ENCODE peak calls at places on chromosomes 4 and X, in five cellular contexts. S, E, Y, Q and J are unnamed samples. For H3K36me3, the result is how much of the 10 kb centered on the place peaks cover.

GRCh38 chr4:147620315-147620714 is 3.1 kb downstream of the TMEM184C start:
- DNase-seq in S (no peak), E (no peak), Y (no peak), Q (no peak), J (no peak)

GRCh38 chr4:78428996-78429395 is 122.6 kb upstream of the ANXA3 start:
- DNase-seq in S (no peak), E (no peak), Y (no peak), Q (no peak), J (no peak)

GRCh38 chr4:174358823-174359222 is 75.1 kb downstream of the CEP44 start:
- DNase-seq in S (no peak), E (no peak), Y (no peak), Q (no peak), J (no peak)

GRCh38 chr4:184399505-184399893 is 74.9 kb downstream of the IRF2 start:
- DNase-seq in S (no peak), E (no peak), Y (no peak), Q (no peak), J (no peak)

GRCh38 chr4:82578935-82579334 is 17.1 kb upstream of the TMEM150C start:
- DNase-seq in S (no peak), E (no peak), Y (no peak), Q (no peak), J (no peak)

GRCh38 chr4:113049421-113050355 is at the start of gene ANK2:
- DNase-seq in S (no peak), E (no peak), Y (no peak), Q (no peak), J (no peak)

GRCh38 chrX:123731258-123731986 is 1.4 kb downstream of the THOC2 start:
- DNase-seq in S (no peak), E (no peak), Y (no peak), Q (no peak), J (no peak)

GRCh38 chrX:115642895-115643530 is 82.0 kb downstream of the PLS3 start:
- DNase-seq in S (no peak), E (peak), Y (no peak), Q (no peak), J (peak)

GRCh38 chr4:99848576-99848975 is 31.9 kb downstream of the DAPP1 start:
- DNase-seq in S (no peak), E (no peak), Y (no peak), Q (no peak), J (no peak)

GRCh38 chrX:33138677-33139249 is 72.6 kb downstream of the DMD start:
- DNase-seq in S (no peak), E (no peak), Y (no peak), Q (peak), J (no peak)

GRCh38 chr4:184472540-184473264 is 1.6 kb downstream of the IRF2 start:
- DNase-seq in S (peak), E (peak), Y (no peak), Q (peak), J (peak)

GRCh38 chr4:40283968-40284367 is 51.2 kb upstream of the CHRNA9 start:
- DNase-seq in S (no peak), E (no peak), Y (no peak), Q (no peak), J (peak)

GRCh38 chr4:106032851-106033286 is 137.6 kb downstream of the NPNT start:
- DNase-seq in S (peak), E (no peak), Y (no peak), Q (peak), J (no peak)

GRCh38 chr4:5142726-5143125 is 91.4 kb downstream of the STK32B start:
- DNase-seq in S (no peak), E (peak), Y (no peak), Q (no peak), J (no peak)

GRCh38 chr4:3462321-3462789 is 751 bp upstream of the DOK7 start:
- DNase-seq in S (no peak), E (no peak), Y (no peak), Q (no peak), J (no peak)

GRCh38 chrX:21975827-21976226 is 35.3 kb downstream of the SMS start:
- DNase-seq in S (no peak), E (no peak), Y (no peak), Q (no peak), J (peak)

GRCh38 chr4:41257257-41257900 is 651 bp downstream of the UCHL1 start:
- DNase-seq in S (peak), E (peak), Y (no peak), Q (peak), J (no peak)

GRCh38 chrX:68931345-68931744 is 102.5 kb downstream of the EFNB1 start:
- DNase-seq in S (peak), E (no peak), Y (no peak), Q (no peak), J (peak)

GRCh38 chrX:48751343-48751742 is 10.2 kb upstream of the GLOD5 start:
- DNase-seq in S (no peak), E (no peak), Y (no peak), Q (no peak), J (no peak)

GRCh38 chrX:1093112-1093511 is 119.3 kb downstream of the CRLF2 start:
- DNase-seq in S (no peak), E (no peak), Y (no peak), Q (no peak), J (no peak)

GRCh38 chr4:147547314-147548056 is 66.6 kb downstream of the EDNRA start:
- DNase-seq in S (no peak), E (no peak), Y (no peak), Q (no peak), J (peak)

GRCh38 chr4:158025131-158025530 is 147.7 kb downstream of the GASK1B start:
- DNase-seq in S (no peak), E (no peak), Y (no peak), Q (no peak), J (no peak)

GRCh38 chrX:5681159-5681558 is 547.5 kb downstream of the NLGN4X start:
- DNase-seq in S (no peak), E (no peak), Y (no peak), Q (no peak), J (no peak)

GRCh38 chrX:13808865-13809264 is 8.0 kb downstream of the GPM6B start:
- DNase-seq in S (no peak), E (no peak), Y (no peak), Q (no peak), J (no peak)

GRCh38 chr4:89099034-89099433 is 12.3 kb upstream of the TIGD2 start:
- DNase-seq in S (no peak), E (no peak), Y (no peak), Q (no peak), J (no peak)

GRCh38 chrX:119427024-119427794 is 28.1 kb downstream of the SLC25A43 start:
- DNase-seq in S (no peak), E (peak), Y (no peak), Q (no peak), J (no peak)

DNA sequence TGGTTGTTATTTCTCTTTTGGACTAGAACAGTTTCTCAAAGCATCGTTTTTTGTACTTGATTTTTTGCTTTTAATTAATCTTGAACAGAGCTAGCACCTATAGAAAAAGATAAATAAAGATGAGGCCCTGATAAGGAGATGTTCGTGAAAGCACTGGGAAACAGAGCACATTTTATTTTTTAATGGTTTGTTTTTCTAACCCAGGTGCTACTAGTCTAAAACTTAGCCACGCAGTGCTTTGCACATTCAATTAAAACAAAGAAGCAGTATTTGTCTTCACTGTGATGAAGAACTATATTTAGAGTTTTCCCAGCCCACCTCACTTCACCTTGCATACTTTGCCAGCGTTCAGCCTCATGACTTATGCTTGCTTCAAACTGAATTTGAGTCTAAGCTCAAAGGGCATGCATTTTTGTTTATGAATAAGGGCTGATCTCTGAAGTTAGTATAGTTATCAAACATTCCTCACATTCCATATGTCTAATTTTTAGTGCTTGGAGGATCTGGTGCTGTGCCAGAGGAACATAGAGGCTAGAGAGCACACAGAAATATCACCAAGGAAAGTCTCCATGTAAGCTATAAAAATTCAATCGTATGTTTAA is 76.7 kb downstream of the WWC2 start:
- DNase-seq in S (no peak), E (no peak), Y (no peak), Q (no peak), J (peak)
- H3K27ac ChIP-seq in S (no peak), E (no peak), Y (peak), Q (no peak), J (peak)

GRCh38 chr4:153371835-153372234 is 27.3 kb downstream of the MND1 start:
- DNase-seq in S (no peak), E (no peak), Y (no peak), Q (no peak), J (no peak)
- H3K36me3 ChIP-seq in S (under half), E (under half), Y (under half), Q (under half), J (under half)

GRCh38 chr4:139227729-139228404 is 50.8 kb upstream of the ELF2 start:
- DNase-seq in S (no peak), E (no peak), Y (no peak), Q (no peak), J (no peak)
- H3K4me3 ChIP-seq in S (no peak), E (no peak), Y (no peak), Q (no peak), J (no peak)

DNA sequence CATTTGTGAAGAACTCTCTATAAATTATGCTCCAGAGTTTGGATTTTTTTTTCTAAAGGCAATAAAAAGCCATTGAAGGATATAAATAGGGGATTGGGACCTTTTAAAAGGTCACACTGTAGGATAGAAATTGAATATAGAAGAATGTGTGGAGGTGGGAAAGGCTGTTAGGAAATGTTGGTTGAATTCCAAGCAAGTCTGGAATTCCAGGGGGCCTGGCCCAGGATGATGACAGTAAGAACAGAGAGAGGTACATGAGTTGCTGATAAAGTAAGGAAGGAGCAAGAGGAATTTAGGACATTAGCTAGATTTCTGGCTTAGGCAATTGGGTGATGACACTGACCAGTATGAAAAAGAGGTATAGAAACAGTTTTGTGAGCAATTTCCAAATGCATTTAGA is 95.4 kb upstream of the USP38 start:
- DNase-seq in S (no peak), E (no peak), Y (no peak), Q (no peak), J (no peak)
- H3K27ac ChIP-seq in S (no peak), E (no peak), Y (no peak), Q (no peak), J (no peak)

DNA sequence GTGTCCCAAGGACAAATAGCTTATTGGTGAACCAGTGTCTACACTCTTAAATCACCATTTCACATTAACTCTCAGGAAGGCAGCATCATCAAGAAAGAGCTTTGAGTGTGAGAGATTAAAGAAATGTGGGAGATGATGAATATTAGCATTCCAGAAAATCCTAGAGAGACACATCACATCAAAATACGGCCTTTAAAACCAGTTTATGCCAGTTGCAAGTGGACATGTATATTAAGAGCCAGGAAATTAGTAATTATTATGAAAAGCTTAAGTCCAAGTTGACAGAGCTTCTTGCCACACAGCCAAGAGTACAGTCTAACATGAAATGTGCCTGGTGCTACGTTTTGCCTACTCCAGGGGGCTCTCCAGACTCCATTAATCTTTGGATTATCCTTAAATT is 503.0 kb upstream of the BOD1L1 start:
- DNase-seq in S (no peak), E (no peak), Y (no peak), Q (no peak), J (no peak)
- H3K36me3 ChIP-seq in S (under half), E (under half), Y (under half), Q (under half), J (under half)

GRCh38 chr4:169618986-169619385 is 1.4 kb upstream of the CLCN3 start:
- DNase-seq in S (no peak), E (no peak), Y (no peak), Q (no peak), J (no peak)
- H3K4me3 ChIP-seq in S (peak), E (peak), Y (peak), Q (peak), J (no peak)